ENCODE peak calls at places on chromosome 18, in six cellular contexts. One of them, this sample, is unnamed.
A peak's percentile ranks its signal among the peaks of the same experiment; 100 is the strongest.

GRCh38 chr18:48547456-48548403 is 8.9 kb downstream of the CTIF start:
- DNase-seq in NCI-H2107: no peak
- DNase-seq in CD8-positive, alpha-beta memory T cell: no peak
- DNase-seq in PC-9: peak; percentile 67
- DNase-seq in neural crest cell: no peak
- DNase-seq in CD8-positive, alpha-beta T cell: no peak
- DNase-seq in this sample: no peak

GRCh38 chr18:35582899-35583558 is 1.5 kb downstream of the GALNT1 start:
- DNase-seq in neural crest cell: no peak
- DNase-seq in NCI-H2107: peak; percentile 46
- DNase-seq in PC-9: peak; percentile 61
- DNase-seq in CD8-positive, alpha-beta memory T cell: peak; percentile 7
- DNase-seq in CD8-positive, alpha-beta T cell: no peak
- DNase-seq in this sample: peak; percentile 61

GRCh38 chr18:42078711-42079110 is 123.7 kb downstream of the PIK3C3 start:
- DNase-seq in PC-9: no peak
- DNase-seq in CD8-positive, alpha-beta T cell: no peak
- DNase-seq in neural crest cell: no peak
- DNase-seq in NCI-H2107: no peak
- DNase-seq in CD8-positive, alpha-beta memory T cell: no peak
- DNase-seq in this sample: no peak

GRCh38 chr18:5066380-5066977 is 130.6 kb downstream of the AKAIN1 start:
- DNase-seq in CD8-positive, alpha-beta T cell: no peak
- DNase-seq in CD8-positive, alpha-beta memory T cell: no peak
- DNase-seq in PC-9: no peak
- DNase-seq in neural crest cell: no peak
- DNase-seq in NCI-H2107: no peak
- DNase-seq in this sample: no peak

GRCh38 chr18:457120-457519 is 43.4 kb downstream of the COLEC12 start:
- DNase-seq in neural crest cell: no peak
- DNase-seq in CD8-positive, alpha-beta T cell: no peak
- DNase-seq in NCI-H2107: no peak
- DNase-seq in PC-9: no peak
- DNase-seq in CD8-positive, alpha-beta memory T cell: no peak
- DNase-seq in this sample: no peak

GRCh38 chr18:65751145-65752085 is 603 bp downstream of the CDH7 start:
- DNase-seq in PC-9: no peak
- DNase-seq in CD8-positive, alpha-beta memory T cell: no peak
- DNase-seq in NCI-H2107: no peak
- DNase-seq in neural crest cell: peak; percentile 31
- DNase-seq in CD8-positive, alpha-beta T cell: no peak
- DNase-seq in this sample: no peak

GRCh38 chr18:41993151-41993550 is 38.1 kb downstream of the PIK3C3 start:
- DNase-seq in CD8-positive, alpha-beta memory T cell: no peak
- DNase-seq in NCI-H2107: no peak
- DNase-seq in neural crest cell: no peak
- DNase-seq in PC-9: no peak
- DNase-seq in CD8-positive, alpha-beta T cell: no peak
- DNase-seq in this sample: no peak

GRCh38 chr18:35938158-35938557 is 34.3 kb upstream of the RMP24 start:
- DNase-seq in PC-9: peak; percentile 65
- DNase-seq in neural crest cell: no peak
- DNase-seq in NCI-H2107: no peak
- DNase-seq in CD8-positive, alpha-beta memory T cell: no peak
- DNase-seq in CD8-positive, alpha-beta T cell: no peak
- DNase-seq in this sample: no peak

GRCh38 chr18:68937204-68937603 is 139.3 kb downstream of the CCDC102B start:
- DNase-seq in PC-9: no peak
- DNase-seq in CD8-positive, alpha-beta memory T cell: no peak
- DNase-seq in NCI-H2107: peak; percentile 29
- DNase-seq in neural crest cell: no peak
- DNase-seq in CD8-positive, alpha-beta T cell: no peak
- DNase-seq in this sample: no peak

GRCh38 chr18:3513481-3513880 is 63.5 kb downstream of the TGIF1 start:
- DNase-seq in CD8-positive, alpha-beta T cell: no peak
- DNase-seq in NCI-H2107: no peak
- DNase-seq in PC-9: no peak
- DNase-seq in CD8-positive, alpha-beta memory T cell: no peak
- DNase-seq in neural crest cell: no peak
- DNase-seq in this sample: no peak

GRCh38 chr18:76985951-76986236 is 146.7 kb downstream of the MBP start:
- DNase-seq in PC-9: no peak
- DNase-seq in CD8-positive, alpha-beta memory T cell: no peak
- DNase-seq in NCI-H2107: no peak
- DNase-seq in neural crest cell: no peak
- DNase-seq in CD8-positive, alpha-beta T cell: no peak
- DNase-seq in this sample: no peak

GRCh38 chr18:14961991-14962390 is 214.0 kb downstream of the ANKRD30B start:
- DNase-seq in NCI-H2107: no peak
- DNase-seq in PC-9: no peak
- DNase-seq in neural crest cell: no peak
- DNase-seq in CD8-positive, alpha-beta memory T cell: no peak
- DNase-seq in CD8-positive, alpha-beta T cell: no peak
- DNase-seq in this sample: no peak

GRCh38 chr18:62206593-62206992 is 19.5 kb downstream of the RELCH start:
- DNase-seq in CD8-positive, alpha-beta memory T cell: no peak
- DNase-seq in CD8-positive, alpha-beta T cell: no peak
- DNase-seq in NCI-H2107: no peak
- DNase-seq in PC-9: no peak
- DNase-seq in neural crest cell: no peak
- DNase-seq in this sample: no peak

GRCh38 chr18:12944724-12945123 is 3.1 kb upstream of the SEH1L start:
- DNase-seq in PC-9: no peak
- DNase-seq in CD8-positive, alpha-beta T cell: no peak
- DNase-seq in NCI-H2107: no peak
- DNase-seq in CD8-positive, alpha-beta memory T cell: no peak
- DNase-seq in neural crest cell: no peak
- DNase-seq in this sample: no peak

GRCh38 chr18:73408434-73408833 is 540.6 kb upstream of the NETO1 start:
- DNase-seq in NCI-H2107: no peak
- DNase-seq in PC-9: no peak
- DNase-seq in CD8-positive, alpha-beta memory T cell: no peak
- DNase-seq in CD8-positive, alpha-beta T cell: no peak
- DNase-seq in neural crest cell: no peak
- DNase-seq in this sample: no peak

GRCh38 chr18:77147418-77147852 is 14.9 kb upstream of the MBP start:
- DNase-seq in CD8-positive, alpha-beta memory T cell: no peak
- DNase-seq in PC-9: no peak
- DNase-seq in CD8-positive, alpha-beta T cell: peak; percentile 42
- DNase-seq in neural crest cell: no peak
- DNase-seq in NCI-H2107: no peak
- DNase-seq in this sample: no peak

GRCh38 chr18:74166397-74166796 is 18.1 kb downstream of the TIMM21 start:
- DNase-seq in PC-9: no peak
- DNase-seq in NCI-H2107: no peak
- DNase-seq in neural crest cell: no peak
- DNase-seq in CD8-positive, alpha-beta T cell: no peak
- DNase-seq in CD8-positive, alpha-beta memory T cell: no peak
- DNase-seq in this sample: no peak

GRCh38 chr18:41618135-41618534 is 336.9 kb upstream of the PIK3C3 start:
- DNase-seq in CD8-positive, alpha-beta memory T cell: no peak
- DNase-seq in NCI-H2107: no peak
- DNase-seq in PC-9: no peak
- DNase-seq in CD8-positive, alpha-beta T cell: no peak
- DNase-seq in neural crest cell: no peak
- DNase-seq in this sample: no peak

GRCh38 chr18:79493801-79494211 is 98.1 kb downstream of the NFATC1 start:
- DNase-seq in NCI-H2107: no peak
- DNase-seq in CD8-positive, alpha-beta memory T cell: no peak
- DNase-seq in neural crest cell: no peak
- DNase-seq in CD8-positive, alpha-beta T cell: no peak
- DNase-seq in PC-9: no peak
- DNase-seq in this sample: no peak

GRCh38 chr18:47749195-47749973 is 181.1 kb downstream of the SMAD2 start:
- DNase-seq in CD8-positive, alpha-beta T cell: peak; percentile 85
- DNase-seq in neural crest cell: peak; percentile 94
- DNase-seq in PC-9: no peak
- DNase-seq in CD8-positive, alpha-beta memory T cell: peak; percentile 78
- DNase-seq in NCI-H2107: peak; percentile 39
- DNase-seq in this sample: no peak